ENCODE peak calls at places on chromosomes 16 and 17, in ten cellular contexts. T is upper lobe of right lung; O is cardiac muscle cell; P is upper lobe of left lung; Z is IMR-90; V is uterus; E is astrocyte; S is left ventricle myocardium inferior; J is right atrium auricular region; M is naive thymus-derived CD4-positive, alpha-beta T cell. I is an unnamed sample.

GRCh38 chr17:48545022-48545376 is at the start of gene HOXB2:
- DNase-seq in M (no peak), J (no peak), V (peak; percentile 35), E (no peak), T (no peak), Z (peak; percentile 77), P (no peak), S (peak; percentile 45), O (peak; percentile 67), I (no peak)

GRCh38 chr17:32536736-32537646 is 50.2 kb downstream of the CDK5R1 start:
- DNase-seq in V (no peak), P (no peak), E (peak; percentile 54), M (no peak), J (no peak), O (peak; percentile 87), Z (peak; percentile 44), T (no peak), S (no peak), I (no peak)

GRCh38 chr17:73465130-73465529 is 153.3 kb upstream of the CDC42EP4 start:
- DNase-seq in O (no peak), J (no peak), T (no peak), Z (no peak), M (no peak), V (no peak), P (no peak), S (no peak), E (no peak), I (no peak)

GRCh38 chr17:5510776-5511175 is 24.4 kb downstream of the MIS12 start:
- DNase-seq in Z (no peak), M (no peak), V (no peak), T (no peak), J (no peak), S (no peak), O (no peak), E (no peak), P (no peak), I (no peak)

GRCh38 chr16:71365021-71365420 is 6.5 kb downstream of the CALB2 start:
- DNase-seq in Z (no peak), P (no peak), V (no peak), J (no peak), O (no peak), E (no peak), T (no peak), M (no peak), S (no peak), I (no peak)

GRCh38 chr16:31455601-31456314 is 3.5 kb upstream of the ARMC5 start:
- DNase-seq in S (no peak), V (no peak), P (no peak), M (no peak), E (no peak), Z (no peak), O (peak; percentile 39), J (no peak), T (peak; percentile 37), I (no peak)

GRCh38 chr17:20852541-20853370 is 190.1 kb downstream of the USP22 start:
- DNase-seq in O (peak; percentile 16), E (peak; percentile 20), T (no peak), S (peak; percentile 31), J (peak; percentile 64), M (no peak), V (peak; percentile 32), P (peak; percentile 59), Z (no peak), I (no peak)

GRCh38 chr16:27301236-27301861 is 12.4 kb upstream of the IL4R start:
- DNase-seq in V (no peak), T (no peak), S (no peak), P (no peak), M (no peak), Z (no peak), J (no peak), E (no peak), O (no peak), I (no peak)

DNA sequence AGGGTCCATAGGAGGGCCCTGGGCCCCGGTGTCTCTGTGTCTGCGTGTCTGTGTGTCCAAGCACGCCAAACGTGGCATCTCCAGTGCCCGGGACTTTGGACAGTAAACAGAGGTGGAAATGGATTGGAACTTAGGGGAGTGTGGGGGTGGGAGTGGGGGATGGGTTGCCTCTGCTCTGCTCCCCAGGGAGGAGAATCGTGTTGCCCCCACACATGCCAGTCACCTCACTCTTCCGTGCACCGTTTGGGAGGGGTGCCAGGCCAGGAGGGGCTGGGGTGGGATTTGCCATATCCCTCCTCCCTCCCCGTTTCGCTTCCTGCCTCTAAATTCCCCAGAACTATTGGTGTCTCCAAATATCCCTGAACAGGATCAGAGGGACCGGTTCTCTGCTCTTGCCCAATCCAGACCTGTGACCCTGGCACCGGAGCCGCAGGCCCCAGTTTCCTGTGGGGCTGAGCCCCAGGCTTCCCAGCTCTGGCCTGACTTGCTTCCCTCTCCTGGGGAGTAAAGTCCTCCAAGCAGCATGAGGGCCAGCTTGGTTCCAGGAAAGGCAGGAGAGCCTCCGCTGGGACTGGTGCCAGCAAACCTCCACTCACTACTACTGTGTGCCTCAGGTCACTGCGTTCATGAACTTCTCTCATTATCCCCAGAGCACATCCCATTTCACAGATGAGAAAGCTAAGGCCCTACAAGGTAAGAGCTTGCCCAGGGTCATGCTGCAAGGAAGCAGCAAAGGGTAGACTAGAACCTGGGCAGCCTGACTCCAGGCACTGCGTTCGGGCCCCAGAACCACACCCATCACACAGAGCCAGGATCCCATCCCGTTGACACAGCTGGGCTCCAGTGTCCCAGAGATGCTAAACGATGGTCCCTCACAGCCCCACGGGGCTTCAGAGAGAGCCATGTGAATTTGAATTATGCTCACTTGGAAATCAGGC is at the start of gene ASGR1:
- DNase-seq in E (no peak), V (no peak), O (peak; percentile 17), Z (no peak), M (no peak), P (no peak), J (no peak), T (no peak), S (no peak), I (no peak)
- H3K4me3 ChIP-seq in E (peak within 1 kb of the TSS; percentile 62), V (no peak within 1 kb of the TSS), O (peak within 1 kb of the TSS; percentile 44), Z (no peak within 1 kb of the TSS), M (no peak within 1 kb of the TSS), P (no peak within 1 kb of the TSS), J (no peak within 1 kb of the TSS), T (no peak within 1 kb of the TSS), S (peak within 1 kb of the TSS; percentile 63), I (no peak within 1 kb of the TSS)

GRCh38 chr17:1548032-1548431 is 14.6 kb downstream of the PITPNA start:
- DNase-seq in V (no peak), S (no peak), M (no peak), T (no peak), E (no peak), J (no peak), Z (no peak), O (no peak), P (peak; percentile 65), I (no peak)
- H3K36me3 ChIP-seq in V (no peaks in the 10 kb centered on the region), S (peaks cover 72% of the 10 kb centered on the region), M (no peaks in the 10 kb centered on the region), T (peaks cover 96% of the 10 kb centered on the region), E (peaks cover 19% of the 10 kb centered on the region), J (peaks cover 66% of the 10 kb centered on the region), Z (peaks cover 38% of the 10 kb centered on the region), O (peaks cover 39% of the 10 kb centered on the region), P (peaks cover 85% of the 10 kb centered on the region), I (peaks cover 10% of the 10 kb centered on the region)

GRCh38 chr17:55680983-55681382 is 41.7 kb downstream of the TMEM100 start:
- DNase-seq in Z (no peak), V (no peak), P (no peak), O (no peak), T (no peak), S (no peak), J (no peak), E (no peak), M (no peak), I (no peak)

GRCh38 chr17:55689672-55690071 is 33.0 kb downstream of the TMEM100 start:
- DNase-seq in S (no peak), O (no peak), P (no peak), E (no peak), T (no peak), J (no peak), Z (no peak), V (no peak), M (no peak), I (no peak)

GRCh38 chr17:55688057-55688456 is 34.6 kb downstream of the TMEM100 start:
- DNase-seq in P (no peak), M (no peak), O (no peak), T (no peak), E (no peak), V (no peak), J (no peak), S (no peak), Z (no peak), I (no peak)

GRCh38 chr17:55687037-55687436 is 35.6 kb downstream of the TMEM100 start:
- DNase-seq in P (no peak), E (no peak), Z (no peak), J (no peak), O (no peak), S (no peak), V (no peak), M (no peak), T (no peak), I (no peak)

DNA sequence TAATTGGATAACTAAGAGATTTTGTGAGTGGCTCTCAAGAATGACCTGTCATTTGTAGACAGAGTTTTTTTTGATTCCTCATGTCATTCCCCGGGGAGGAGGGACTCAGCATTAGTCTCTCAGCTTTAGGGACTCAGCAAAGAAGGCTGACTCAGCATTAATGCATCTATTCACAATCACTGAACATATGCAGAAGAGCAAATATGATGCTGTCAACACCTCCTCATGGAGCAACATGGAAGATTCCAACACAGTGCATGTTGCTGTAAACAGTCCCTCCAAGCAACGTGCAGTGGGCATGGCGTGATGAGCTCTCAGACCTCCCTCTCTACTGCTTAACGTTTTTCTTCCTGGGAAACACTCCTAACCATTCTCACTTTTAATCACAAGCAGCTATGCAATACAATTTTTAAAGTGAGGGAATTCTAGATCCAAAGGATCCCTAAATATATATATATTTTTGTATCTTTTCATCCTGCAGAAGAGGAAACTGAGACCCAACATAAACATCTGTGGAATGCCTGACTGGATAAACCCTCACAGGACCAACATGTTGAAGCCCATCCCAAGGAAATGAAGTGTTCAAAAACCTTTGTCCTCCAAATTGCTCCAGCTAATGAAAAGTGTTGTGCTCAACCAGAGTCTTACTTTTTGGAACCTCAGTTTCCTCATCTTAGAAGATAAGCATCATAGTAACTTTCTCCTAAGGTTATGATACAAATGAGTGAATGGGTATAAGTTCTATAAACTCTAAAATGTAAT is 38.9 kb downstream of the TMEM100 start:
- DNase-seq in E (no peak), M (no peak), S (no peak), Z (no peak), T (no peak), O (no peak), J (no peak), P (no peak), V (no peak), I (no peak)
- H3K27ac ChIP-seq in E (no peak overlapping the region), M (no peak overlapping the region), S (no peak overlapping the region), Z (no peak overlapping the region), T (no peak overlapping the region), O (no peak overlapping the region), J (no peak overlapping the region), P (no peak overlapping the region), V (no peak overlapping the region), I (no peak overlapping the region)

GRCh38 chr17:44909681-44910144 is 5.6 kb downstream of the GFAP start:
- DNase-seq in E (peak; percentile 74), S (no peak), P (no peak), M (no peak), T (no peak), O (no peak), Z (peak; percentile 71), J (no peak), V (peak; percentile 8), I (no peak)

GRCh38 chr17:44912763-44913544 is 2.3 kb downstream of the GFAP start:
- DNase-seq in T (peak; percentile 40), E (no peak), J (no peak), Z (no peak), S (no peak), O (no peak), M (no peak), P (no peak), V (no peak), I (no peak)

GRCh38 chr17:44910231-44911106 is 4.8 kb downstream of the GFAP start:
- DNase-seq in T (no peak), P (no peak), E (no peak), Z (no peak), O (no peak), M (no peak), J (no peak), S (no peak), V (no peak), I (no peak)

GRCh38 chr17:44913676-44914075 is 1.6 kb downstream of the GFAP start:
- DNase-seq in Z (no peak), P (no peak), M (no peak), E (no peak), V (no peak), O (no peak), T (peak; percentile 50), J (no peak), S (no peak), I (no peak)

GRCh38 chr17:44911133-44912001 is 3.9 kb downstream of the GFAP start:
- DNase-seq in V (peak; percentile 49), Z (peak; percentile 24), J (peak; percentile 63), M (peak; percentile 50), S (peak; percentile 58), T (peak; percentile 79), O (peak; percentile 55), E (no peak), P (peak; percentile 88), I (peak; percentile 50)
- H3K4me3 ChIP-seq in V (no peak overlapping the region), Z (no peak overlapping the region), J (peak overlapping the region; percentile 23), M (peak overlapping the region; percentile 24), S (peak overlapping the region; percentile 59), T (peak overlapping the region; percentile 36), O (peak overlapping the region; percentile 17), E (no peak overlapping the region), P (peak overlapping the region; percentile 48), I (no peak overlapping the region)

I was measured in CD8-positive, alpha-beta T cell.